ENCODE peak calls at places on chromosomes 2 and 18, in five cellular contexts. One of them, this sample, is unnamed.

GRCh38 chr2:42049411-42050349 is 1.9 kb downstream of the PKDCC start:
- DNase-seq in H1: no peak
- DNase-seq in GM12878: no peak
- DNase-seq in K562: no peak
- DNase-seq in GM12892: no peak
- DNase-seq in this sample: no peak

GRCh38 chr2:55165567-55165966 is 66.5 kb downstream of the CLHC1 start:
- DNase-seq in H1: no peak
- DNase-seq in GM12878: no peak
- DNase-seq in K562: no peak
- DNase-seq in GM12892: no peak
- DNase-seq in this sample: no peak

GRCh38 chr2:20609349-20609994 is 41.4 kb downstream of the HS1BP3 start:
- DNase-seq in H1: no peak
- DNase-seq in GM12878: no peak
- DNase-seq in K562: peak
- DNase-seq in GM12892: no peak
- DNase-seq in this sample: no peak

GRCh38 chr2:120600335-120600734 is 135.3 kb upstream of the GLI2 start:
- DNase-seq in H1: no peak
- DNase-seq in GM12878: no peak
- DNase-seq in K562: no peak
- DNase-seq in GM12892: no peak
- DNase-seq in this sample: no peak

GRCh38 chr2:233530381-233530780 is 36.2 kb downstream of the USP40 start:
- DNase-seq in H1: no peak
- DNase-seq in GM12878: no peak
- DNase-seq in K562: no peak
- DNase-seq in GM12892: no peak
- DNase-seq in this sample: no peak

GRCh38 chr18:73954267-73954666 is 193.4 kb downstream of the FBXO15 start:
- DNase-seq in H1: no peak
- DNase-seq in GM12878: no peak
- DNase-seq in K562: no peak
- DNase-seq in GM12892: no peak
- DNase-seq in this sample: no peak

GRCh38 chr2:223549215-223549614 is 52.9 kb downstream of the SCG2 start:
- DNase-seq in H1: no peak
- DNase-seq in GM12878: no peak
- DNase-seq in K562: no peak
- DNase-seq in GM12892: no peak
- DNase-seq in this sample: no peak

GRCh38 chr2:189674374-189675112 is at the start of gene ANKAR:
- DNase-seq in H1: peak
- DNase-seq in GM12878: peak
- DNase-seq in K562: no peak
- DNase-seq in GM12892: peak
- DNase-seq in this sample: peak

GRCh38 chr2:181648478-181649155 is 8.3 kb downstream of the CERKL start:
- DNase-seq in H1: no peak
- DNase-seq in GM12878: no peak
- DNase-seq in K562: no peak
- DNase-seq in GM12892: no peak
- DNase-seq in this sample: no peak

GRCh38 chr2:61419570-61419969 is 51.3 kb downstream of the USP34 start:
- DNase-seq in H1: no peak
- DNase-seq in GM12878: no peak
- DNase-seq in K562: no peak
- DNase-seq in GM12892: no peak
- DNase-seq in this sample: no peak

GRCh38 chr2:120562218-120563005 is 173.3 kb upstream of the GLI2 start:
- DNase-seq in H1: no peak
- DNase-seq in GM12878: no peak
- DNase-seq in K562: no peak
- DNase-seq in GM12892: no peak
- DNase-seq in this sample: no peak

GRCh38 chr2:157334335-157334734 is 8.7 kb upstream of the ERMN start:
- DNase-seq in H1: no peak
- DNase-seq in GM12878: no peak
- DNase-seq in K562: no peak
- DNase-seq in GM12892: no peak
- DNase-seq in this sample: no peak

GRCh38 chr2:21175895-21176646 is 52.3 kb downstream of the TDRD15 start:
- DNase-seq in H1: no peak
- DNase-seq in GM12878: no peak
- DNase-seq in K562: peak
- DNase-seq in GM12892: no peak
- DNase-seq in this sample: no peak

GRCh38 chr18:5295231-5295920 is at the start of gene ZBTB14:
- DNase-seq in H1: no peak
- DNase-seq in GM12878: no peak
- DNase-seq in K562: peak
- DNase-seq in GM12892: peak
- DNase-seq in this sample: peak

GRCh38 chr2:238337846-238338245 is 17.5 kb downstream of the TRAF3IP1 start:
- DNase-seq in H1: no peak
- DNase-seq in GM12878: no peak
- DNase-seq in K562: no peak
- DNase-seq in GM12892: no peak
- DNase-seq in this sample: no peak

GRCh38 chr2:189086710-189087109 is 92.9 kb downstream of the COL5A2 start:
- DNase-seq in H1: no peak
- DNase-seq in GM12878: no peak
- DNase-seq in K562: no peak
- DNase-seq in GM12892: no peak
- DNase-seq in this sample: no peak

GRCh38 chr18:45837283-45838070 is 12.0 kb downstream of the SIGLEC15 start:
- DNase-seq in H1: peak
- DNase-seq in GM12878: no peak
- DNase-seq in K562: no peak
- DNase-seq in GM12892: no peak
- DNase-seq in this sample: no peak

GRCh38 chr2:46116616-46117015 is 180.6 kb upstream of the EPAS1 start:
- DNase-seq in H1: no peak
- DNase-seq in GM12878: no peak
- DNase-seq in K562: no peak
- DNase-seq in GM12892: no peak
- DNase-seq in this sample: no peak

GRCh38 chr18:3002766-3003165 is 10.2 kb downstream of the LPIN2 start:
- DNase-seq in H1: no peak
- DNase-seq in GM12878: no peak
- DNase-seq in K562: no peak
- DNase-seq in GM12892: no peak
- DNase-seq in this sample: no peak

GRCh38 chr2:145159676-145160075 is 639.8 kb upstream of the ZEB2 start:
- DNase-seq in H1: no peak
- DNase-seq in GM12878: no peak
- DNase-seq in K562: no peak
- DNase-seq in GM12892: no peak
- DNase-seq in this sample: no peak

GRCh38 chr2:186347472-186347871 is 138.6 kb upstream of the ZC3H15 start:
- DNase-seq in H1: no peak
- DNase-seq in GM12878: no peak
- DNase-seq in K562: no peak
- DNase-seq in GM12892: no peak
- DNase-seq in this sample: no peak

GRCh38 chr2:240368746-240369724 is 66.4 kb upstream of the GPC1 start:
- DNase-seq in H1: no peak
- DNase-seq in GM12878: no peak
- DNase-seq in K562: no peak
- DNase-seq in GM12892: no peak
- DNase-seq in this sample: no peak

GRCh38 chr2:18924905-18925691 is 335.7 kb upstream of the NT5C1B start:
- DNase-seq in H1: no peak
- DNase-seq in GM12878: no peak
- DNase-seq in K562: no peak
- DNase-seq in GM12892: no peak
- DNase-seq in this sample: no peak

GRCh38 chr2:177265834-177266817 is 1.6 kb upstream of the NFE2L2 start:
- DNase-seq in H1: no peak
- DNase-seq in GM12878: no peak
- DNase-seq in K562: peak
- DNase-seq in GM12892: no peak
- DNase-seq in this sample: no peak

GRCh38 chr2:150759531-150759930 is 272.1 kb upstream of the RND3 start:
- DNase-seq in H1: no peak
- DNase-seq in GM12878: no peak
- DNase-seq in K562: no peak
- DNase-seq in GM12892: no peak
- DNase-seq in this sample: no peak

GRCh38 chr2:120595739-120596138 is 139.9 kb upstream of the GLI2 start:
- DNase-seq in H1: no peak
- DNase-seq in GM12878: no peak
- DNase-seq in K562: no peak
- DNase-seq in GM12892: no peak
- DNase-seq in this sample: no peak

GRCh38 chr2:120712180-120712678 is 23.4 kb upstream of the GLI2 start:
- DNase-seq in H1: no peak
- DNase-seq in GM12878: no peak
- DNase-seq in K562: no peak
- DNase-seq in GM12892: no peak
- DNase-seq in this sample: no peak

GRCh38 chr2:233059797-233060499 is at the start of gene INPP5D:
- DNase-seq in H1: no peak
- DNase-seq in GM12878: no peak
- DNase-seq in K562: peak
- DNase-seq in GM12892: peak
- DNase-seq in this sample: peak

GRCh38 chr2:72415781-72416180 is 268.1 kb upstream of the CYP26B1 start:
- DNase-seq in H1: no peak
- DNase-seq in GM12878: no peak
- DNase-seq in K562: no peak
- DNase-seq in GM12892: no peak
- DNase-seq in this sample: no peak

GRCh38 chr2:134310450-134311079 is 56.7 kb downstream of the MGAT5 start:
- DNase-seq in H1: no peak
- DNase-seq in GM12878: no peak
- DNase-seq in K562: no peak
- DNase-seq in GM12892: no peak
- DNase-seq in this sample: no peak

GRCh38 chr2:174662859-174663258 is 65.3 kb upstream of the WIPF1 start:
- DNase-seq in H1: no peak
- DNase-seq in GM12878: no peak
- DNase-seq in K562: no peak
- DNase-seq in GM12892: no peak
- DNase-seq in this sample: no peak

GRCh38 chr2:96265349-96265839 is 403 bp downstream of the TMEM127 start:
- DNase-seq in H1: no peak
- DNase-seq in GM12878: no peak
- DNase-seq in K562: peak
- DNase-seq in GM12892: no peak
- DNase-seq in this sample: no peak

GRCh38 chr2:170073288-170073687 is 104.7 kb upstream of the MYO3B start:
- DNase-seq in H1: no peak
- DNase-seq in GM12878: no peak
- DNase-seq in K562: no peak
- DNase-seq in GM12892: no peak
- DNase-seq in this sample: no peak

GRCh38 chr2:133414486-133415209 is 153.6 kb downstream of the NCKAP5 start:
- DNase-seq in H1: no peak
- DNase-seq in GM12878: no peak
- DNase-seq in K562: no peak
- DNase-seq in GM12892: no peak
- DNase-seq in this sample: no peak

GRCh38 chr18:49725809-49726514 is 87.4 kb downstream of the ACAA2 start:
- DNase-seq in H1: peak
- DNase-seq in GM12878: no peak
- DNase-seq in K562: peak
- DNase-seq in GM12892: no peak
- DNase-seq in this sample: no peak

GRCh38 chr18:57447154-57447621 is 12.0 kb downstream of the ONECUT2 start:
- DNase-seq in H1: no peak
- DNase-seq in GM12878: no peak
- DNase-seq in K562: peak
- DNase-seq in GM12892: no peak
- DNase-seq in this sample: no peak
- TF ChIP-seq TAF1 in H1: no peak
- TF ChIP-seq TAF1 in GM12878: no peak
- TF ChIP-seq TAF1 in K562: no peak
- TF ChIP-seq TAF1 in GM12892: no peak
- TF ChIP-seq TAF1 in this sample: no peak

GRCh38 chr18:62318613-62319012 is 6.5 kb upstream of the TNFRSF11A start:
- DNase-seq in H1: no peak
- DNase-seq in GM12878: no peak
- DNase-seq in K562: no peak
- DNase-seq in GM12892: no peak
- DNase-seq in this sample: no peak

DNA sequence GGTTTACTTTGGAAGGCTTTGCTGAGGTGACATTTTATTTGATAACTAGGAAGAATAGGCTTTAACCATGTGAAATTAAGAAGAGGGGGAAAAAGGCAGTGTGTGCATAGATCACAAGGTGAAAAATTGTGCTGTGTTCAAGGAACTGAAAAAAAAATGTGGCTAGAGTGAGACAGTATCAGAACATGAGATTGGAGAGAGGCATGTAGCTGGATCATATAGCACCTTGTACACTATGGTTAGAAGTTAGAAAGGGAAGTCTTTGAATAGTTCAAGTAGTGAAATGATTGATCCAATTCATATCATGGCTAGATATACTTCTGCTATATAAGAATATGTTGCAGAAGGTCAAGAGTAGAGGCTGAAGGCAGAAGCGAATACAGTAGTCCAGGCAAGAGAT is 12.3 kb upstream of the TNFRSF11A start:
- DNase-seq in H1: no peak
- DNase-seq in GM12878: no peak
- DNase-seq in K562: no peak
- DNase-seq in GM12892: no peak
- DNase-seq in this sample: no peak
- TF ChIP-seq POLR2A in H1: no peak
- TF ChIP-seq POLR2A in GM12878: no peak
- TF ChIP-seq POLR2A in K562: no peak
- TF ChIP-seq POLR2A in GM12892: no peak
- TF ChIP-seq POLR2A in this sample: no peak

GRCh38 chr18:36950282-36950681 is 121.4 kb downstream of the KIAA1328 start:
- DNase-seq in H1: no peak
- DNase-seq in GM12878: no peak
- DNase-seq in K562: no peak
- DNase-seq in GM12892: no peak
- DNase-seq in this sample: no peak

GRCh38 chr18:36953047-36953446 is 124.1 kb downstream of the KIAA1328 start:
- DNase-seq in H1: no peak
- DNase-seq in GM12878: no peak
- DNase-seq in K562: no peak
- DNase-seq in GM12892: no peak
- DNase-seq in this sample: no peak

GRCh38 chr18:36947820-36948348 is 119.0 kb downstream of the KIAA1328 start:
- DNase-seq in H1: peak
- DNase-seq in GM12878: no peak
- DNase-seq in K562: no peak
- DNase-seq in GM12892: no peak
- DNase-seq in this sample: no peak

GRCh38 chr18:36950960-36951359 is 122.0 kb downstream of the KIAA1328 start:
- DNase-seq in H1: no peak
- DNase-seq in GM12878: no peak
- DNase-seq in K562: no peak
- DNase-seq in GM12892: no peak
- DNase-seq in this sample: no peak
- TF ChIP-seq POLR2AphosphoS5 in H1: no peak
- TF ChIP-seq POLR2AphosphoS5 in GM12878: no peak
- TF ChIP-seq POLR2AphosphoS5 in K562: no peak
- TF ChIP-seq POLR2AphosphoS5 in GM12892: no peak
- TF ChIP-seq POLR2AphosphoS5 in this sample: no peak

GRCh38 chr2:236404346-236404745 is 140.1 kb upstream of the ASB18 start:
- DNase-seq in H1: no peak
- DNase-seq in GM12878: no peak
- DNase-seq in K562: no peak
- DNase-seq in GM12892: no peak
- DNase-seq in this sample: no peak
- TF ChIP-seq TAF1 in H1: no peak
- TF ChIP-seq TAF1 in GM12878: no peak
- TF ChIP-seq TAF1 in K562: no peak
- TF ChIP-seq TAF1 in GM12892: no peak
- TF ChIP-seq TAF1 in this sample: no peak

This sample was measured in GM12891.